ENCODE peak calls at places on chromosomes 3 and 15, in five cellular contexts. One of them, this sample, is unnamed.

GRCh38 chr15:88243895-88244787 is 12.4 kb downstream of the NTRK3 start:
- DNase-seq in H1: peak; percentile 65
- DNase-seq in K562: peak; percentile 67
- DNase-seq in HepG2: peak; percentile 28
- DNase-seq in GM12878: no peak
- DNase-seq in this sample: peak; percentile 62

GRCh38 chr3:140727886-140728285 is 50.0 kb downstream of the TRIM42 start:
- DNase-seq in H1: no peak
- DNase-seq in K562: no peak
- DNase-seq in HepG2: peak; percentile 56
- DNase-seq in GM12878: no peak
- DNase-seq in this sample: no peak

GRCh38 chr3:28915711-28916481 is 365.0 kb upstream of the RBMS3 start:
- DNase-seq in H1: no peak
- DNase-seq in K562: no peak
- DNase-seq in HepG2: no peak
- DNase-seq in GM12878: no peak
- DNase-seq in this sample: peak; percentile 36

GRCh38 chr15:90871716-90872480 is 3.5 kb downstream of the FURIN start:
- DNase-seq in H1: peak; percentile 77
- DNase-seq in K562: peak; percentile 72
- DNase-seq in HepG2: no peak
- DNase-seq in GM12878: no peak
- DNase-seq in this sample: peak; percentile 79

GRCh38 chr3:188431553-188431952 is 277.6 kb downstream of the LPP start:
- DNase-seq in H1: no peak
- DNase-seq in K562: no peak
- DNase-seq in HepG2: no peak
- DNase-seq in GM12878: no peak
- DNase-seq in this sample: no peak

GRCh38 chr15:60821462-60822061 is 342.6 kb upstream of the ICE2 start:
- DNase-seq in H1: no peak
- DNase-seq in K562: no peak
- DNase-seq in HepG2: no peak
- DNase-seq in GM12878: no peak
- DNase-seq in this sample: no peak

GRCh38 chr3:125129512-125129962 is 73.7 kb upstream of the HEG1 start:
- DNase-seq in H1: no peak
- DNase-seq in K562: no peak
- DNase-seq in HepG2: peak; percentile 59
- DNase-seq in GM12878: no peak
- DNase-seq in this sample: no peak

GRCh38 chr15:98873441-98874218 is 134.0 kb downstream of the PGPEP1L start:
- DNase-seq in H1: no peak
- DNase-seq in K562: no peak
- DNase-seq in HepG2: no peak
- DNase-seq in GM12878: no peak
- DNase-seq in this sample: no peak

GRCh38 chr3:136279092-136279491 is 29.0 kb downstream of the PCCB start:
- DNase-seq in H1: no peak
- DNase-seq in K562: no peak
- DNase-seq in HepG2: no peak
- DNase-seq in GM12878: no peak
- DNase-seq in this sample: no peak

GRCh38 chr3:156180077-156180476 is 59.7 kb downstream of the KCNAB1 start:
- DNase-seq in H1: no peak
- DNase-seq in K562: no peak
- DNase-seq in HepG2: no peak
- DNase-seq in GM12878: no peak
- DNase-seq in this sample: no peak

GRCh38 chr15:49343546-49343945 is 79.5 kb upstream of the FGF7 start:
- DNase-seq in H1: no peak
- DNase-seq in K562: no peak
- DNase-seq in HepG2: peak; percentile 5
- DNase-seq in GM12878: no peak
- DNase-seq in this sample: no peak

GRCh38 chr3:158532099-158532734 is 38.8 kb upstream of the MLF1 start:
- DNase-seq in H1: no peak
- DNase-seq in K562: peak; percentile 11
- DNase-seq in HepG2: peak; percentile 44
- DNase-seq in GM12878: no peak
- DNase-seq in this sample: peak; percentile 36

GRCh38 chr15:48645558-48646330 is at the start of gene FBN1:
- DNase-seq in H1: peak; percentile 77
- DNase-seq in K562: no peak
- DNase-seq in HepG2: peak; percentile 15
- DNase-seq in GM12878: peak; percentile 33
- DNase-seq in this sample: peak; percentile 92

GRCh38 chr15:71374607-71375352 is 259.5 kb downstream of the THSD4 start:
- DNase-seq in H1: no peak
- DNase-seq in K562: no peak
- DNase-seq in HepG2: no peak
- DNase-seq in GM12878: no peak
- DNase-seq in this sample: no peak

GRCh38 chr3:101842245-101842934 is 6.9 kb upstream of the NFKBIZ start:
- DNase-seq in H1: peak; percentile 52
- DNase-seq in K562: no peak
- DNase-seq in HepG2: no peak
- DNase-seq in GM12878: no peak
- DNase-seq in this sample: no peak

GRCh38 chr3:106168941-106169340 is 300.1 kb upstream of the CBLB start:
- DNase-seq in H1: no peak
- DNase-seq in K562: no peak
- DNase-seq in HepG2: no peak
- DNase-seq in GM12878: no peak
- DNase-seq in this sample: no peak

GRCh38 chr15:41417812-41418211 is 917 bp downstream of the RTF1 start:
- DNase-seq in H1: no peak
- DNase-seq in K562: no peak
- DNase-seq in HepG2: no peak
- DNase-seq in GM12878: no peak
- DNase-seq in this sample: no peak

GRCh38 chr15:92638291-92638708 is 17.3 kb downstream of the FAM174B start:
- DNase-seq in H1: no peak
- DNase-seq in K562: no peak
- DNase-seq in HepG2: peak; percentile 16
- DNase-seq in GM12878: no peak
- DNase-seq in this sample: no peak

GRCh38 chr3:27507515-27508266 is 23.5 kb upstream of the SLC4A7 start:
- DNase-seq in H1: no peak
- DNase-seq in K562: no peak
- DNase-seq in HepG2: no peak
- DNase-seq in GM12878: no peak
- DNase-seq in this sample: no peak

GRCh38 chr3:67075295-67075694 is 77.2 kb downstream of the KBTBD8 start:
- DNase-seq in H1: no peak
- DNase-seq in K562: no peak
- DNase-seq in HepG2: no peak
- DNase-seq in GM12878: no peak
- DNase-seq in this sample: no peak

GRCh38 chr15:50415752-50416404 is 8.3 kb upstream of the USP8 start:
- DNase-seq in H1: no peak
- DNase-seq in K562: no peak
- DNase-seq in HepG2: peak; percentile 43
- DNase-seq in GM12878: no peak
- DNase-seq in this sample: no peak

GRCh38 chr3:138187296-138188012 is at the start of gene ARMC8:
- DNase-seq in H1: peak; percentile 90
- DNase-seq in K562: peak; percentile 62
- DNase-seq in HepG2: peak; percentile 77
- DNase-seq in GM12878: no peak
- DNase-seq in this sample: peak; percentile 85

GRCh38 chr3:129233538-129233937 is 15.9 kb upstream of the COPG1 start:
- DNase-seq in H1: no peak
- DNase-seq in K562: no peak
- DNase-seq in HepG2: no peak
- DNase-seq in GM12878: peak; percentile 91
- DNase-seq in this sample: no peak
- H3K4me3 ChIP-seq in H1: no peak overlapping the region
- H3K4me3 ChIP-seq in K562: no peak overlapping the region
- H3K4me3 ChIP-seq in HepG2: no peak overlapping the region
- H3K4me3 ChIP-seq in GM12878: no peak overlapping the region
- H3K4me3 ChIP-seq in this sample: no peak overlapping the region

GRCh38 chr15:46714959-46715358 is 1002.3 kb upstream of the SEMA6D start:
- DNase-seq in H1: no peak
- DNase-seq in K562: no peak
- DNase-seq in HepG2: no peak
- DNase-seq in GM12878: no peak
- DNase-seq in this sample: no peak
- TF ChIP-seq JUND in H1: no peak
- TF ChIP-seq JUND in K562: no peak
- TF ChIP-seq JUND in HepG2: no peak
- TF ChIP-seq JUND in GM12878: no peak
- TF ChIP-seq JUND in this sample: no peak

GRCh38 chr3:107797586-107797985 is 274.8 kb downstream of the BBX start:
- DNase-seq in H1: no peak
- DNase-seq in K562: no peak
- DNase-seq in HepG2: no peak
- DNase-seq in GM12878: no peak
- DNase-seq in this sample: no peak

GRCh38 chr3:107794664-107795443 is 272.1 kb downstream of the BBX start:
- DNase-seq in H1: no peak
- DNase-seq in K562: no peak
- DNase-seq in HepG2: no peak
- DNase-seq in GM12878: no peak
- DNase-seq in this sample: peak; percentile 25

GRCh38 chr3:107798381-107798780 is 275.6 kb downstream of the BBX start:
- DNase-seq in H1: no peak
- DNase-seq in K562: no peak
- DNase-seq in HepG2: no peak
- DNase-seq in GM12878: no peak
- DNase-seq in this sample: no peak

GRCh38 chr3:107795514-107796094 is 272.8 kb downstream of the BBX start:
- DNase-seq in H1: no peak
- DNase-seq in K562: no peak
- DNase-seq in HepG2: no peak
- DNase-seq in GM12878: no peak
- DNase-seq in this sample: no peak

DNA sequence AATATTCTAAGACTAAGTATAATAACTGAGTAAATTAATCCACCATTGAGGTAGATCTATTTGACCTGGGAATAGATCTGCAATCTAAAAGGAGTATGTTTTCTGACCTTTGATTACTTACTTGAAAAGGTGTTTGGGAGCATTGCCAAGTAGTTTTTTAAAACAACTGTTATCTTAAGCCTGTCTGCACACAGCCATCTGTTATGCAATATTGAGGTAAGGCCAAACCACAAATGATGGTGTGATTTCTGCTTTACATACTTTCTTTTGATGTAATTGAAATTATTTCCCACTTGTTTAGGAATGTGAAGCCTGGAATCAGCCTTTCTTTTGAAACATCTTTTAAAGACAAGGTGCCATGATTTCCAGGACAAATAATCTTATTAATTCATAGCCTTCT is 274.0 kb downstream of the BBX start:
- DNase-seq in H1: no peak
- DNase-seq in K562: no peak
- DNase-seq in HepG2: peak; percentile 74
- DNase-seq in GM12878: no peak
- DNase-seq in this sample: no peak
- TF ChIP-seq USF2 in H1: no peak
- TF ChIP-seq USF2 in K562: no peak
- TF ChIP-seq USF2 in HepG2: no peak
- TF ChIP-seq USF2 in GM12878: no peak
- TF ChIP-seq USF2 in this sample: no peak

GRCh38 chr3:115021061-115021460 is 126.0 kb downstream of the ZBTB20 start:
- DNase-seq in H1: no peak
- DNase-seq in K562: no peak
- DNase-seq in HepG2: no peak
- DNase-seq in GM12878: no peak
- DNase-seq in this sample: no peak

GRCh38 chr3:115022835-115023398 is 124.2 kb downstream of the ZBTB20 start:
- DNase-seq in H1: no peak
- DNase-seq in K562: no peak
- DNase-seq in HepG2: no peak
- DNase-seq in GM12878: no peak
- DNase-seq in this sample: no peak

GRCh38 chr3:115018694-115019093 is 128.4 kb downstream of the ZBTB20 start:
- DNase-seq in H1: no peak
- DNase-seq in K562: no peak
- DNase-seq in HepG2: no peak
- DNase-seq in GM12878: no peak
- DNase-seq in this sample: no peak

GRCh38 chr3:115019900-115020299 is 127.2 kb downstream of the ZBTB20 start:
- DNase-seq in H1: no peak
- DNase-seq in K562: no peak
- DNase-seq in HepG2: no peak
- DNase-seq in GM12878: no peak
- DNase-seq in this sample: no peak

DNA sequence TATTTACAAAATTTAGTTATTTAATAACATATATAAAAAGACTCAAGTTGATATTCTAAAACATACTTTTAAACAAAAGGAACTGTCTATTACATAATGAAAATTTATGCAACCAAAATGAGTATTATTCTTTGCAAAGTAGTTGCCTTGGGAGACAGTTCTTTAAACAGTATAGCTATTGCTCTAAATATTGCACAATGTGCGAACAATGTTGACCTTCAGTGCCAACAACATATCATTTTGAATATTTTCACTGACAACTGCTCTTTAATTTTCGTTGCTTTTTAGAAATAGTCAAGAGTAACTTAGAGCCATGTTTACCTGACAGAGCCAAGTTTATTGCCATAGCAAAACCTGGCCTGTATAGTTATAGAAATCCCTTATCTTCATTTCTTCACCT is 124.9 kb downstream of the ZBTB20 start:
- DNase-seq in H1: no peak
- DNase-seq in K562: no peak
- DNase-seq in HepG2: no peak
- DNase-seq in GM12878: no peak
- DNase-seq in this sample: no peak
- H3K4me3 ChIP-seq in H1: no peak overlapping the region
- H3K4me3 ChIP-seq in K562: no peak overlapping the region
- H3K4me3 ChIP-seq in HepG2: no peak overlapping the region
- H3K4me3 ChIP-seq in GM12878: no peak overlapping the region
- H3K4me3 ChIP-seq in this sample: no peak overlapping the region

DNA sequence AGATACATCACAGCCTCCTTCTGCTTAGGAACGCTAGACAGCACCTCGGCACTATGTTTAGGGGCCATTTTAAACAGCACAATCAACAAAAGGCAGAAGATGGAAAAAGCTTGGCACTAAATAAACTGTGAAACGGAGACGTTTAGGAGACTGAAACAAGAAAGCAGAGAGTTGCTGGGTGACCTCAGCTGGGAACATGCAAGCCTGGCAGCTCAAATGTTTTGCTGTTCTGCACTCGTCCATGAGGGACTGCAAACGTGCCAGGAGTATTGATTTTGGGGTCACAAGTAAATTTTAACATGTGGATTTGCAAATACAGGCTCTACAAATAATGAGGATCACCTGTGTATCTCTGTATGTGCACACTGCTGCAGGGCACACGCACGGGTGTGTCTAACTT is 432.0 kb upstream of the TPM1 start:
- DNase-seq in H1: no peak
- DNase-seq in K562: no peak
- DNase-seq in HepG2: no peak
- DNase-seq in GM12878: no peak
- DNase-seq in this sample: no peak
- TF ChIP-seq JUND in H1: no peak
- TF ChIP-seq JUND in K562: no peak
- TF ChIP-seq JUND in HepG2: no peak
- TF ChIP-seq JUND in GM12878: no peak
- TF ChIP-seq JUND in this sample: no peak

GRCh38 chr3:63625161-63625560 is 27.3 kb upstream of the SNTN start:
- DNase-seq in H1: no peak
- DNase-seq in K562: no peak
- DNase-seq in HepG2: no peak
- DNase-seq in GM12878: no peak
- DNase-seq in this sample: no peak
- TF ChIP-seq USF2 in H1: no peak
- TF ChIP-seq USF2 in K562: no peak
- TF ChIP-seq USF2 in HepG2: no peak
- TF ChIP-seq USF2 in GM12878: no peak
- TF ChIP-seq USF2 in this sample: no peak